ENCODE peak calls at places on chromosome 12, in four cellular contexts. One of them, this sample, is unnamed.

GRCh38 chr12:76020731-76021672 is 10.6 kb downstream of the PHLDA1 start:
- DNase-seq in Karpas-422: no peak
- DNase-seq in nucleus accumbens: no peak
- DNase-seq in activated CD4-positive, alpha-beta T cell treated with anti-CD3 and anti-CD28 coated beads for 1 hour: peak
- DNase-seq in this sample: no peak

GRCh38 chr12:60123443-60124000 is 527.7 kb downstream of the SLC16A7 start:
- DNase-seq in nucleus accumbens: no peak
- DNase-seq in activated CD4-positive, alpha-beta T cell treated with anti-CD3 and anti-CD28 coated beads for 1 hour: no peak
- DNase-seq in Karpas-422: no peak
- DNase-seq in this sample: no peak

GRCh38 chr12:108341356-108341755 is 2.2 kb upstream of the CMKLR1 start:
- DNase-seq in Karpas-422: no peak
- DNase-seq in activated CD4-positive, alpha-beta T cell treated with anti-CD3 and anti-CD28 coated beads for 1 hour: no peak
- DNase-seq in nucleus accumbens: no peak
- DNase-seq in this sample: no peak

GRCh38 chr12:51434305-51434704 is 9.7 kb downstream of the SLC4A8 start:
- DNase-seq in activated CD4-positive, alpha-beta T cell treated with anti-CD3 and anti-CD28 coated beads for 1 hour: no peak
- DNase-seq in Karpas-422: peak
- DNase-seq in nucleus accumbens: no peak
- DNase-seq in this sample: no peak

GRCh38 chr12:1919284-1919683 is 832 bp upstream of the CACNA2D4 start:
- DNase-seq in activated CD4-positive, alpha-beta T cell treated with anti-CD3 and anti-CD28 coated beads for 1 hour: no peak
- DNase-seq in Karpas-422: no peak
- DNase-seq in nucleus accumbens: no peak
- DNase-seq in this sample: peak

GRCh38 chr12:57429473-57430116 is 1.2 kb downstream of the R3HDM2 start:
- DNase-seq in Karpas-422: no peak
- DNase-seq in activated CD4-positive, alpha-beta T cell treated with anti-CD3 and anti-CD28 coated beads for 1 hour: no peak
- DNase-seq in nucleus accumbens: no peak
- DNase-seq in this sample: no peak

GRCh38 chr12:124730455-124730932 is 133.2 kb downstream of the SCARB1 start:
- DNase-seq in activated CD4-positive, alpha-beta T cell treated with anti-CD3 and anti-CD28 coated beads for 1 hour: no peak
- DNase-seq in Karpas-422: no peak
- DNase-seq in nucleus accumbens: no peak
- DNase-seq in this sample: no peak

GRCh38 chr12:49057888-49058287 is 2.7 kb downstream of the KMT2D start:
- DNase-seq in activated CD4-positive, alpha-beta T cell treated with anti-CD3 and anti-CD28 coated beads for 1 hour: no peak
- DNase-seq in Karpas-422: peak
- DNase-seq in nucleus accumbens: no peak
- DNase-seq in this sample: no peak

GRCh38 chr12:12922191-12922616 is 29.8 kb downstream of the GPRC5D start:
- DNase-seq in Karpas-422: no peak
- DNase-seq in nucleus accumbens: no peak
- DNase-seq in activated CD4-positive, alpha-beta T cell treated with anti-CD3 and anti-CD28 coated beads for 1 hour: no peak
- DNase-seq in this sample: peak

GRCh38 chr12:16437281-16437816 is 89.9 kb downstream of the MGST1 start:
- DNase-seq in Karpas-422: no peak
- DNase-seq in activated CD4-positive, alpha-beta T cell treated with anti-CD3 and anti-CD28 coated beads for 1 hour: no peak
- DNase-seq in nucleus accumbens: no peak
- DNase-seq in this sample: no peak

GRCh38 chr12:32390572-32391219 is 8.7 kb upstream of the FGD4 start:
- DNase-seq in Karpas-422: no peak
- DNase-seq in nucleus accumbens: no peak
- DNase-seq in activated CD4-positive, alpha-beta T cell treated with anti-CD3 and anti-CD28 coated beads for 1 hour: no peak
- DNase-seq in this sample: no peak

GRCh38 chr12:1795221-1795784 is 25.1 kb upstream of the LRTM2 start:
- DNase-seq in nucleus accumbens: no peak
- DNase-seq in activated CD4-positive, alpha-beta T cell treated with anti-CD3 and anti-CD28 coated beads for 1 hour: no peak
- DNase-seq in Karpas-422: no peak
- DNase-seq in this sample: no peak

This sample was measured in lower leg skin.